ENCODE peak calls at places on chromosomes 2 and 18, in five cellular contexts. C, Y, W, K and R are unnamed samples. For H3K4me1, the result is how much of the 10 kb centered on the place peaks cover.

GRCh38 chr2:233793465-233794127 is 15.5 kb downstream of the MROH2A start:
- DNase-seq in C (no peak), Y (no peak), W (no peak), K (no peak), R (peak)

GRCh38 chr2:85032621-85033020 is 61.7 kb downstream of the KCMF1 start:
- DNase-seq in Y (no peak), W (peak), K (no peak), C (no peak), R (no peak)

GRCh38 chr2:190447766-190448165 is 39.6 kb downstream of the MFSD6 start:
- DNase-seq in W (no peak), C (no peak), Y (no peak), K (no peak), R (no peak)

GRCh38 chr2:20812779-20813178 is 10.1 kb downstream of the LDAH start:
- DNase-seq in W (no peak), C (no peak), Y (no peak), K (no peak), R (no peak)

GRCh38 chr2:80153768-80154167 is 150.8 kb downstream of the LRRTM1 start:
- DNase-seq in K (no peak), Y (no peak), W (no peak), C (no peak), R (no peak)

GRCh38 chr2:202762546-202762945 is 109.0 kb downstream of the ICA1L start:
- DNase-seq in K (no peak), W (no peak), C (no peak), Y (no peak), R (no peak)

GRCh38 chr2:28342081-28342967 is 50.3 kb upstream of the FOSL2 start:
- DNase-seq in W (peak), K (peak), Y (no peak), C (peak), R (peak)

GRCh38 chr2:197777823-197778407 is 7.2 kb downstream of the BOLL start:
- DNase-seq in Y (no peak), K (no peak), C (peak), W (peak), R (no peak)

GRCh38 chr2:174009488-174010223 is 44.5 kb upstream of the SP3 start:
- DNase-seq in K (no peak), C (no peak), Y (no peak), W (peak), R (no peak)

GRCh38 chr2:47005687-47006086 is 90.1 kb upstream of the MCFD2 start:
- DNase-seq in C (no peak), W (no peak), K (no peak), Y (no peak), R (no peak)
- H3K4me1 ChIP-seq in C (under half), W (under half), K (under half), Y (under half), R (under half)

DNA sequence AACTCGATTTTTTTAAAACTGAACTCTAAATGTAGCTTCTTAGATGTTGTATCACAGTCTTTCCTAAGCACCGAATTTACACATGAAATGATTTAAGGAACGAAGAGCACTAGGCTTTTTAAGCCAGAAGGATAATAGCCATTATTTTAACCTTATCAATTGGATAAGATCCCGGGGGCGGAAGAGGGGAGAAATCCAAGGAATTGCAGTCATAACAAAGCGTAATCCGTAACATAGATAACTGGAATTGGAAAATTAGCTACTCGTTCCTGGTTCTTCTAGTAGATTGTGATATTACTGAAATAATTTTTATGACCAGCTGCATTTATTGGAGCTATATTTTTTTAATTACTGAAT is 988 bp upstream of the KANSL1L start:
- DNase-seq in Y (no peak), K (no peak), W (no peak), C (no peak), R (no peak)
- H3K4me3 ChIP-seq in Y (peak), K (peak), W (peak), C (peak), R (no peak)

DNA sequence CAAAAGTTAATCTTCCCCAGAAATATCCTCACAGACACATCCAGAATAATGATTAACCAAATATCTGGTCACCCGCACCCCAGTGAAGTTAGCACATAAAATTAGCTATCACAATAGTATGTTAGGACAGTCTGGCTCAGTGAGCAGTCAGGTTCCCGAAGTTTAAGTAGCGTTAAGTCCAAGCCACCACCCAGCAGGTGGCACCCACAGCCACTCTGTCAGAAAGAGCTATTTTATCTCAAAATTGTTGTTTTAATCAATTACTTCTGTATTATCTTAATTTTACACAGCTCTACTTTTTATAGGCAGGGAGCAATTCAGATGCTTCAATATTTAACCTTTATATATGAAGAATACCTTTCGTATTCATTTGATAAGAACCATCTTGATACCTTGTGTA is 537.5 kb downstream of the MBD2 start:
- DNase-seq in W (no peak), Y (no peak), C (no peak), K (no peak), R (no peak)
- TF ChIP-seq CTCF in W (no peak), Y (no peak), C (no peak), K (no peak), R (no peak)

DNA sequence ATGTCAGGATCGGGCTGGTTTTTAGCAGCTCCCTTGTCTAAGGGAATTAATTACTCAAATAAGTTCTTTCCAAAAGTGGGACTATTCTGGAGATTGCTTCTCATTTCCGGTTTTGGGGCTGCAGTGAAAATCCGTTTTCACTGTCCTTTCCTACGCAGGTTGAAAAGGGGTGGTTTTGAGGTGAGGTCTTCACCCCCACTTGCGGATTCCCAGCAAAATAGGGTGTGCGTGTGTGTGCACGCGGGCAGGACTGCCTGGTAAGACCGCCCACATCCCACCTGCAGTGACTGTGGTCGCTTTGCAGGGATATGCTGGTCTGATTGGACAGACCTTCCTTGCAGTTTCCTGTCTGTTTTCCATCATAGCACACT is 472 bp upstream of the PLEKHM3 start:
- DNase-seq in Y (peak), C (peak), W (no peak), K (no peak), R (no peak)
- H3K4me1 ChIP-seq in Y (under half), C (under half), W (under half), K (under half), R (under half)

DNA sequence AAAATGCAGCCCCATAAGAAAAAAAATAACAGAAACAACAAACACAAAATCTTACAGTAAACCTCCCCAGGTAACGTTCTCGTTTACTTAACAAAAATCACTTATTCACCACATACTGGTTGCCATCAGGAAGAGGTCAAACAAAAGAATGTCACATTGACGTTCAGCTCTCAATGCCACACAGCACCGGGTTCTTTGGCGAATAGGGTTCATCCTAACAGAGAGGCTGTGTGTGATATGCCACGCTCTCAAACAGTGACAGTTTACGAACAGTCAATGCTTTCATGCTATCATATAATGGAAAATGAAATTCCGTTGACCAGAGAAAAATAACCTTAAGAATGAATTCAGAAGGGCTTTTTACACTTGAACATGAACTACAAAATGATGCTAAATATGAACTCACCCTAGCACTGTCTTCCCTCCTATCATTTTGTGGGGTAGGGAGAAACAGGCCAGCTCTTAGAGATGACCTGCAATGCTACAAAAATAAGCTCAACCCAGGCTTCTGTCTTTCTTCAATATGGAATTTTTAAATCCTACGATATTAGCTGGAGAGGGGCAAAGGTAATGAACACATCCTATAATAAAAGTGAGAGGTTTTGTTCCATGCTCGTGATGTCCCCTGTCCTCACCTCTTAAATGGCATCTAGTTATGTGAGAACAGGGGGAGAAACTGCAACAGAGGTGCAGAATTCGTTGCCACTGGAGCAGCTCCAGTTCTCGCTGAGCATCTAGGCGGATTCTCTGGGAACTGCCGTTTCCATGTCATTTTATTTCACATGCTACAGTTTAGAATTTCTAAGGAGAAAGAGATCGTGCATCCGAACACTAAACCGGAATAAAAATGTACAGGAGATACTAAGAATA is 1.8 kb downstream of the TMEM163 start:
- DNase-seq in W (no peak), Y (no peak), K (no peak), C (no peak), R (no peak)
- H3K4me3 ChIP-seq in W (no peak), Y (no peak), K (peak), C (no peak), R (no peak)

GRCh38 chr2:218221015-218221414 is 4.0 kb downstream of the ARPC2 start:
- DNase-seq in Y (no peak), K (no peak), W (no peak), C (peak), R (no peak)
- TF ChIP-seq CTCF in Y (no peak), K (no peak), W (no peak), C (no peak), R (no peak)

DNA sequence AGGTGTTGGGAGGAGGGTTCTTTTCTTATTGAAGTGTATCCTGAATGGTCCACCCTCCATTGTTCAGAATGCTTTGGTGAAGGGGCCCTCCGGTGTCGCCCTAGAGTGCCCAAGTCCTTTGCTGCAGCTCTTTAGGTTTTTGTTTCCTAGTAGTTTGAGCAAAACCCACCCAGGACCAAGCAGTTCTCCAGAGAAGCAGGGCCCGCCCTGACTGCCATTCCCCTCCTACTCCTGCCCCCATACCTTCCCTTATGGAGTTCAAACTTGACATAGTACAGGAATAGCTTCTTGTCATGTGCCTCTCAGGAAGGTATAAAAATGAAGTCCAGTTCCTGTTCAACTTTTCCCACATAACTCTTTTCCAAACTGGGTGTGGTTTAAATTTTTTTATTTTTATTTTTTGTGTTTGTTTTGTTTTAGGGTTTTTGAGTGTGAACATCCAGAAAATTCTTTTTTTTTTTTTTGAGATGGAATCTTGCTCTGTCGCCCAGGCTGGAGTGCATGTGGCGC is 5.6 kb downstream of the MERTK start:
- DNase-seq in Y (no peak), W (no peak), C (no peak), K (no peak), R (no peak)
- H3K4me1 ChIP-seq in Y (under half), W (under half), C (half or more), K (half or more), R (under half)

GRCh38 chr18:75656035-75656434 is 228.5 kb upstream of the SMIM21 start:
- DNase-seq in K (no peak), C (no peak), Y (no peak), W (no peak), R (no peak)
- H3K4me3 ChIP-seq in K (no peak), C (no peak), Y (no peak), W (no peak), R (no peak)

DNA sequence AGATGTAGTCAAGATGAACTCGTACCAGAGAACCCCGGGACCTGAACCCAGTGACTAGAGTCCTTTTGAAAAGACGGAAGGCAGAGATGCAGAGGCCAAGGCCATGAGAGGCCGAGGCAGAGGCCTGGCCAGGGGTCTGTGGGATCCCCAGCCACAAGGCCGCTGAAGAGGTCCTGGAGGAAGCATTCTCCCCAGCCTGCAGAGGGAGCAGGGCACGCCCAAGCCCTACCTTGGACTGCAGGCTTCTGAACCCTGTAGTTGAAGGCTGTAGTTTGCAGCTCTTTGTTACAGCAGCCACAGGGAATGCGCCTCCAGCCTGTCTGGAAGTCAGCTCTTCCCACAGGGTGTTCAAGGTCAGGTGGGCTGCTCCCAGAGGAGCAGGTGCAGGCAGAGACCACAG is 22.1 kb upstream of the PXDN start:
- DNase-seq in K (no peak), C (no peak), W (no peak), Y (no peak), R (no peak)
- TF ChIP-seq CTCF in K (no peak), C (no peak), W (no peak), Y (no peak), R (no peak)